ENCODE peak calls at places on chromosomes 5 and 9, in four cellular contexts. E, K, P and L are unnamed samples.
A peak's percentile ranks its signal among the peaks of the same experiment; 100 is the strongest.

GRCh38 chr9:71487046-71487445 is 281.3 kb downstream of the CEMIP2 start:
- DNase-seq in E (no peak), P (no peak), K (no peak), L (no peak)

GRCh38 chr5:56791396-56791795 is 24.0 kb upstream of the MAP3K1 start:
- DNase-seq in P (no peak), K (no peak), E (no peak), L (no peak)

GRCh38 chr9:84974790-84975189 is 305.3 kb downstream of the NTRK2 start:
- DNase-seq in K (no peak), P (no peak), E (no peak), L (no peak)

GRCh38 chr5:177147239-177147638 is 13.7 kb downstream of the NSD1 start:
- DNase-seq in E (no peak), P (no peak), K (no peak), L (no peak)

GRCh38 chr9:3285365-3286161 is 240.2 kb downstream of the RFX3 start:
- DNase-seq in K (no peak), E (no peak), P (no peak), L (no peak)

GRCh38 chr5:5969942-5970483 is 408.3 kb downstream of the MED10 start:
- DNase-seq in K (no peak), E (no peak), P (no peak), L (no peak)

GRCh38 chr5:148838357-148838756 is 11.9 kb downstream of the ADRB2 start:
- DNase-seq in E (no peak), K (no peak), P (no peak), L (no peak)

GRCh38 chr9:127008076-127008475 is 93.5 kb downstream of the RALGPS1 start:
- DNase-seq in P (no peak), E (no peak), K (no peak), L (no peak)

GRCh38 chr9:132663120-132663519 is 6.7 kb downstream of the DDX31 start:
- DNase-seq in E (no peak), P (no peak), K (no peak), L (no peak)

DNA sequence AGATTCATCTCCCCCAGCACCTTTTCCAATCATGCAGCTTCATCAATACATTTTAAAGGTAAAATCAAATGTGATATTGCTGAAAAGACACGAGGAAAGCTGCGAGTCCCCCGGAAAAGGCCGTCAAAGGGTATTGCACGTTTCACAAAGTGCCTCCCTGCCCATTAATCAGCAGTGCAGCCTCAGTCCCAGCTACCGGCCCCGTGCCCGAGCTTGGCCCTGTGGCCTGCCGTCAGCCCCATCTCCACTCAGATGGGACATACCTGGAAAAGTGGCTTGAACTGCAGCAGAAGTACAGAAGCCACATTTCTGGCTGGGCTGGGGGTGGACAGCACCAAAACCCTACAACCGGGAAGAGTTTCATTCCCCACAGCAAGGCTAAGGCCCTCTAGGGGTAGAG is 39.9 kb upstream of the EQTN start:
- DNase-seq in E (no peak), K (no peak), P (no peak), L (no peak)
- TF ChIP-seq CTCF in E (no peak), K (no peak), P (no peak), L (no peak)

GRCh38 chr5:169221519-169221918 is 79.4 kb downstream of the SLIT3 start:
- DNase-seq in E (no peak), P (no peak), K (no peak), L (no peak)
- TF ChIP-seq CTCF in E (no peak), P (no peak), K (no peak), L (no peak)

GRCh38 chr9:68704804-68705635 is at the start of gene PIP5K1B:
- DNase-seq in P (peak; percentile 27), E (no peak), K (peak; percentile 58), L (peak; percentile 71)
- TF ChIP-seq CTCF in P (no peak), E (no peak), K (no peak), L (no peak)

GRCh38 chr5:131505237-131505908 is 129.7 kb downstream of the RAPGEF6 start:
- DNase-seq in E (no peak), K (no peak), P (peak; percentile 6), L (no peak)
- TF ChIP-seq CTCF in E (no peak), K (no peak), P (no peak), L (no peak)